ENCODE peak calls at places on chromosome 12, in nine cellular contexts. O, V, G, H, Y, L, S, M and J are unnamed samples.

GRCh38 chr12:69703146-69703642 is 4.1 kb upstream of the BEST3 start:
- DNase-seq in O (no peak), V (no peak), G (no peak), H (no peak), Y (no peak), L (no peak), S (no peak), M (no peak), J (no peak)

GRCh38 chr12:93352321-93352720 is 25.4 kb upstream of the NUDT4 start:
- DNase-seq in O (no peak), V (no peak), G (no peak), H (no peak), Y (no peak), L (no peak), S (no peak), M (no peak), J (no peak)

GRCh38 chr12:122371475-122372045 is 50.9 kb downstream of the CLIP1 start:
- DNase-seq in O (no peak), V (no peak), G (no peak), H (no peak), Y (no peak), L (no peak), S (no peak), M (no peak), J (no peak)

GRCh38 chr12:93006655-93007208 is 77.6 kb upstream of the EEA1 start:
- DNase-seq in O (no peak), V (no peak), G (no peak), H (no peak), Y (no peak), L (no peak), S (no peak), M (no peak), J (no peak)

GRCh38 chr12:125185740-125186470 is 120.7 kb downstream of the AACS start:
- DNase-seq in O (peak), V (no peak), G (peak), H (peak), Y (peak), L (no peak), S (no peak), M (peak), J (no peak)

GRCh38 chr12:54217774-54218221 is 29.0 kb upstream of the SMUG1 start:
- DNase-seq in O (peak), V (no peak), G (no peak), H (no peak), Y (peak), L (no peak), S (no peak), M (peak), J (no peak)

GRCh38 chr12:43345023-43345422 is 207.0 kb downstream of the ADAMTS20 start:
- DNase-seq in O (no peak), V (no peak), G (no peak), H (no peak), Y (no peak), L (no peak), S (no peak), M (no peak), J (no peak)

GRCh38 chr12:94458882-94459772 is 540 bp downstream of the CEP83 start:
- DNase-seq in O (no peak), V (peak), G (peak), H (peak), Y (peak), L (no peak), S (no peak), M (peak), J (no peak)

GRCh38 chr12:89700191-89700810 is 8.3 kb downstream of the ATP2B1 start:
- DNase-seq in O (no peak), V (no peak), G (peak), H (no peak), Y (no peak), L (no peak), S (no peak), M (no peak), J (no peak)

GRCh38 chr12:46649433-46649832 is 176.4 kb downstream of the SLC38A4 start:
- DNase-seq in O (no peak), V (no peak), G (no peak), H (no peak), Y (no peak), L (no peak), S (no peak), M (no peak), J (no peak)

GRCh38 chr12:113439606-113440030 is 17.4 kb downstream of the SDSL start:
- DNase-seq in O (peak), V (no peak), G (peak), H (peak), Y (peak), L (no peak), S (no peak), M (peak), J (no peak)

GRCh38 chr12:20434993-20435392 is 66.7 kb downstream of the PDE3A start:
- DNase-seq in O (no peak), V (no peak), G (peak), H (no peak), Y (no peak), L (no peak), S (no peak), M (no peak), J (no peak)

GRCh38 chr12:42091769-42092168 is 52.9 kb downstream of the GXYLT1 start:
- DNase-seq in O (no peak), V (no peak), G (peak), H (no peak), Y (no peak), L (no peak), S (no peak), M (no peak), J (no peak)

GRCh38 chr12:104218935-104219334 is 3.4 kb downstream of the TXNRD1 start:
- DNase-seq in O (no peak), V (no peak), G (peak), H (no peak), Y (peak), L (no peak), S (no peak), M (peak), J (no peak)

GRCh38 chr12:104213952-104214351 is 1.6 kb upstream of the TXNRD1 start:
- DNase-seq in O (no peak), V (peak), G (peak), H (no peak), Y (peak), L (no peak), S (no peak), M (peak), J (no peak)

GRCh38 chr12:104215638-104216297 is at the start of gene TXNRD1:
- DNase-seq in O (peak), V (peak), G (peak), H (peak), Y (peak), L (peak), S (peak), M (peak), J (peak)

GRCh38 chr12:104219361-104219892 is 3.8 kb downstream of the TXNRD1 start:
- DNase-seq in O (no peak), V (peak), G (peak), H (peak), Y (peak), L (no peak), S (no peak), M (peak), J (peak)

GRCh38 chr12:104216461-104217058 is 981 bp downstream of the TXNRD1 start:
- DNase-seq in O (no peak), V (no peak), G (no peak), H (no peak), Y (no peak), L (no peak), S (no peak), M (no peak), J (no peak)
- H3K4me3 ChIP-seq in O (peak), V (peak), G (peak), H (peak), Y (no peak), L (peak), S (peak), M (no peak), J (no peak)

GRCh38 chr12:67579662-67580003 is 68.9 kb upstream of the DYRK2 start:
- DNase-seq in O (no peak), V (no peak), G (no peak), H (no peak), Y (no peak), L (no peak), S (no peak), M (no peak), J (no peak)
- H3K4me3 ChIP-seq in O (no peak), V (no peak), G (no peak), H (no peak), Y (no peak), L (no peak), S (no peak), M (no peak), J (no peak)

GRCh38 chr12:65741662-65742480 is 82.4 kb upstream of the HMGA2 start:
- DNase-seq in O (no peak), V (no peak), G (peak), H (no peak), Y (peak), L (no peak), S (no peak), M (peak), J (no peak)
- H3K4me3 ChIP-seq in O (peak), V (peak), G (peak), H (peak), Y (peak), L (peak), S (peak), M (peak), J (peak)

GRCh38 chr12:132158677-132159554 is 14.7 kb downstream of the NOC4L start:
- DNase-seq in O (no peak), V (no peak), G (no peak), H (no peak), Y (no peak), L (no peak), S (no peak), M (no peak), J (no peak)
- H3K4me3 ChIP-seq in O (no peak), V (no peak), G (no peak), H (no peak), Y (no peak), L (no peak), S (no peak), M (no peak), J (no peak)